ENCODE peak calls at places on chromosomes 12 and 14, in eight cellular contexts. V is adrenal gland; X is breast epithelium; Y is sigmoid colon; F is CD8-positive, alpha-beta T cell; S is neuronal stem cell; D is right atrium auricular region; O is AG04450. E is an unnamed sample.
A peak's percentile ranks its signal among the peaks of the same experiment; 100 is the strongest.

GRCh38 chr14:63524537-63525155 is 18.5 kb downstream of the PPP2R5E start:
- DNase-seq in V (no peak), X (no peak), Y (no peak), F (peak; percentile 33), S (no peak), D (no peak), O (no peak), E (no peak)

GRCh38 chr14:75542585-75543091 is 20.4 kb downstream of the BATF start:
- DNase-seq in V (peak; percentile 81), X (peak; percentile 74), Y (peak; percentile 72), F (peak; percentile 74), S (no peak), D (peak; percentile 81), O (no peak), E (no peak)

GRCh38 chr12:107493135-107493494 is 192.5 kb upstream of the PWP1 start:
- DNase-seq in V (no peak), X (no peak), Y (peak; percentile 30), F (no peak), S (no peak), D (no peak), O (no peak), E (no peak)

GRCh38 chr12:124531281-124531745 is 36.1 kb downstream of the NCOR2 start:
- DNase-seq in V (no peak), X (no peak), Y (no peak), F (no peak), S (no peak), D (no peak), O (no peak), E (peak; percentile 54)

GRCh38 chr12:32896438-32897275 is at the start of gene PKP2:
- DNase-seq in V (peak; percentile 35), X (peak; percentile 77), Y (no peak), F (no peak), S (peak; percentile 69), D (no peak), O (no peak), E (peak; percentile 90)

GRCh38 chr12:53452159-53453077 is 516 bp downstream of the PCBP2 start:
- DNase-seq in V (peak; percentile 95), X (peak; percentile 85), Y (peak; percentile 95), F (peak; percentile 79), S (peak; percentile 92), D (peak; percentile 85), O (peak; percentile 66), E (peak; percentile 95)

GRCh38 chr12:11834104-11834812 is 184.8 kb downstream of the ETV6 start:
- DNase-seq in V (no peak), X (no peak), Y (no peak), F (no peak), S (no peak), D (no peak), O (no peak), E (no peak)

GRCh38 chr14:74620923-74621322 is 8.9 kb upstream of the LTBP2 start:
- DNase-seq in V (no peak), X (no peak), Y (no peak), F (no peak), S (no peak), D (no peak), O (no peak), E (no peak)

GRCh38 chr12:124927325-124928094 is 13.1 kb upstream of the UBC start:
- DNase-seq in V (peak; percentile 97), X (peak; percentile 97), Y (peak; percentile 96), F (peak; percentile 91), S (peak; percentile 91), D (peak; percentile 98), O (no peak), E (peak; percentile 89)

GRCh38 chr12:62919827-62920226 is 15.1 kb downstream of the PPM1H start:
- DNase-seq in V (no peak), X (no peak), Y (no peak), F (no peak), S (no peak), D (no peak), O (peak; percentile 8), E (no peak)

GRCh38 chr14:73227812-73228781 is 9.2 kb upstream of the PAPLN start:
- DNase-seq in V (peak; percentile 62), X (no peak), Y (peak; percentile 83), F (no peak), S (no peak), D (no peak), O (peak; percentile 84), E (peak; percentile 42)
- H3K4me3 ChIP-seq in V (no peak overlapping the region), X (no peak overlapping the region), Y (no peak overlapping the region), F (no peak overlapping the region), S (no peak overlapping the region), D (no peak overlapping the region), O (peak overlapping the region; percentile 34), E (no peak overlapping the region)

GRCh38 chr14:44989497-44990440 is 27.8 kb downstream of the TOGARAM1 start:
- DNase-seq in V (no peak), X (no peak), Y (no peak), F (no peak), S (no peak), D (no peak), O (no peak), E (no peak)
- H3K27ac ChIP-seq in V (no peak overlapping the region), X (no peak overlapping the region), Y (no peak overlapping the region), F (no peak overlapping the region), S (no peak overlapping the region), D (peak overlapping the region; percentile 62), O (no peak overlapping the region), E (no peak overlapping the region)

DNA sequence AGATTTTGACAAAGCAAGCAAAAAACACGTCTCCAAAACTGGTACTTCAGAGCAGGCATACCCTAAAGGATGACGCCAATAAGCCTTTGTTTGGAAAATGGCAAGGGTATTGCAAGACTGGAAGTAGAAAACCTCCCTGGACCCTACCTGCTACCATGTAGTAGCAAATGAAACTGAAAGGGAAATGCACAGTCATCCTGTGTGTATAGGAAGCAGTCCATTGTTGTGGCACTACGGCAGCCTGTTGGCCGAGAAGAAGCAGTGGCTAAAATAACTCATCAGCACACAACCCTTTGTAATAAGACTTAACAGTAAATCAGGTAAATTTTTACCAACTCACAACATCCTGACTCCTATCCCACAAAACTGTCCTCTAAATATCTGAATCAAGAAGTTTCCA is 386.4 kb downstream of the RGS6 start:
- DNase-seq in V (no peak), X (no peak), Y (no peak), F (no peak), S (no peak), D (no peak), O (no peak), E (no peak)
- H3K4me3 ChIP-seq in V (no peak overlapping the region), X (no peak overlapping the region), Y (no peak overlapping the region), F (no peak overlapping the region), S (no peak overlapping the region), D (no peak overlapping the region), O (no peak overlapping the region), E (no peak overlapping the region)

DNA sequence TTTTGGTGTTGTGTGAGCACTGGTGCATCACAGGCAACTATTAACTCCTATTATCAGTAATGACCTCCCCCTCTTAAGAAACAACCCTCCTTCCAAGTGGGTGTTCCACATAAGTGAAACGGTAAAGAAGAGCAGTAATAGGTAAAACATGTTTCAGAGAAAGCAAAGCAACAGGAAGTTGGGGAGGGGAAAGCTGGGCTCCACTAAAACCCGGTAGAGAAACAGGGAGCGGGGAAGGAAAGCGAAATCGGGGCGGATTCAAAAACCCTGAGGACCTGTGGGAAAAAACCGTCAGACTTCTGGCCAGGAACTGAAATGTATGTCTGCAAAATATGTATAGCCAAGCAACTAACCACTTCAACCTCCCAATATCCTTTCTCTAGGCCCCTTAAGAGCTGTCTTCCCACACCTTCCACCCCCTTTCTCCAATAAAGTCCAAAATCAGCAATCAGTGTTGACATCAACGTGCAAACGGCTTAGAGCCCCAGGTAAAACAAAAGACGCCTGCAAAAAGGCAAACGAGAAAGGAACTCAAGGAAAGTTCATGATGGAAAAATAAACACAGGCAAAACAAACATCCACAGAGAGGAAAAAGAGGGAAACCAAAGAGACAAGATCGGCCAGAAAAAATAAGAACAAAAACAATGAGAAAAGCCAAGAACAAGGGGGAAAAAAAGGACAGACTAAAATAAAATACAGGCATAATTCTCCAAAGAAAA is 32.8 kb downstream of the SIX1 start:
- DNase-seq in V (no peak), X (no peak), Y (no peak), F (no peak), S (no peak), D (no peak), O (no peak), E (no peak)
- H3K27ac ChIP-seq in V (no peak overlapping the region), X (peak overlapping the region; percentile 13), Y (no peak overlapping the region), F (no peak overlapping the region), S (no peak overlapping the region), D (no peak overlapping the region), O (no peak overlapping the region), E (no peak overlapping the region)

E was measured in neural progenitor cell.